ENCODE peak calls at places on chromosome 5, in ten cellular contexts. One of them, this sample, is unnamed. For H3K27me3, the result is how much of the 10 kb centered on the place peaks cover.

GRCh38 chr5:57598756-57599155 is 116.1 kb upstream of the ACTBL2 start:
- DNase-seq in IMR-90: peak
- DNase-seq in pancreas: no peak
- DNase-seq in colonic mucosa: no peak
- DNase-seq in Peyer's patch: no peak
- DNase-seq in adrenal gland: no peak
- DNase-seq in right lobe of liver: no peak
- DNase-seq in tibial artery: no peak
- DNase-seq in ovary: no peak
- DNase-seq in WERI-Rb-1: no peak
- DNase-seq in this sample: peak

GRCh38 chr5:132013006-132013689 is 1.7 kb upstream of the ACSL6 start:
- DNase-seq in right lobe of liver: no peak
- DNase-seq in IMR-90: no peak
- DNase-seq in WERI-Rb-1: peak
- DNase-seq in colonic mucosa: peak
- DNase-seq in ovary: no peak
- DNase-seq in pancreas: peak
- DNase-seq in tibial artery: no peak
- DNase-seq in adrenal gland: no peak
- DNase-seq in Peyer's patch: no peak
- DNase-seq in this sample: no peak

GRCh38 chr5:36363101-36363500 is 61.4 kb upstream of the RANBP3L start:
- DNase-seq in tibial artery: no peak
- DNase-seq in ovary: no peak
- DNase-seq in right lobe of liver: no peak
- DNase-seq in IMR-90: peak
- DNase-seq in WERI-Rb-1: no peak
- DNase-seq in colonic mucosa: no peak
- DNase-seq in pancreas: no peak
- DNase-seq in adrenal gland: no peak
- DNase-seq in Peyer's patch: no peak
- DNase-seq in this sample: peak

GRCh38 chr5:31563216-31563615 is 31.1 kb downstream of the C5orf22 start:
- DNase-seq in colonic mucosa: no peak
- DNase-seq in adrenal gland: no peak
- DNase-seq in right lobe of liver: no peak
- DNase-seq in ovary: no peak
- DNase-seq in WERI-Rb-1: no peak
- DNase-seq in IMR-90: peak
- DNase-seq in tibial artery: no peak
- DNase-seq in Peyer's patch: no peak
- DNase-seq in pancreas: no peak
- DNase-seq in this sample: no peak

GRCh38 chr5:162068412-162068811 is 839 bp downstream of the GABRG2 start:
- DNase-seq in Peyer's patch: no peak
- DNase-seq in right lobe of liver: no peak
- DNase-seq in IMR-90: no peak
- DNase-seq in colonic mucosa: peak
- DNase-seq in ovary: no peak
- DNase-seq in pancreas: peak
- DNase-seq in tibial artery: no peak
- DNase-seq in WERI-Rb-1: no peak
- DNase-seq in adrenal gland: peak
- DNase-seq in this sample: peak

GRCh38 chr5:119153629-119154028 is 82.7 kb downstream of the DMXL1 start:
- DNase-seq in IMR-90: no peak
- DNase-seq in tibial artery: no peak
- DNase-seq in WERI-Rb-1: no peak
- DNase-seq in Peyer's patch: no peak
- DNase-seq in ovary: no peak
- DNase-seq in adrenal gland: no peak
- DNase-seq in right lobe of liver: no peak
- DNase-seq in pancreas: no peak
- DNase-seq in colonic mucosa: no peak
- DNase-seq in this sample: no peak

GRCh38 chr5:25181249-25181648 is 536.5 kb upstream of the CDH10 start:
- DNase-seq in tibial artery: no peak
- DNase-seq in IMR-90: no peak
- DNase-seq in Peyer's patch: no peak
- DNase-seq in pancreas: no peak
- DNase-seq in WERI-Rb-1: peak
- DNase-seq in colonic mucosa: no peak
- DNase-seq in right lobe of liver: no peak
- DNase-seq in ovary: no peak
- DNase-seq in adrenal gland: no peak
- DNase-seq in this sample: no peak

GRCh38 chr5:141513627-141514329 is 24.9 kb downstream of the PCDHGC5 start:
- DNase-seq in tibial artery: peak
- DNase-seq in WERI-Rb-1: no peak
- DNase-seq in colonic mucosa: peak
- DNase-seq in right lobe of liver: no peak
- DNase-seq in pancreas: peak
- DNase-seq in ovary: peak
- DNase-seq in Peyer's patch: no peak
- DNase-seq in adrenal gland: peak
- DNase-seq in IMR-90: peak
- DNase-seq in this sample: peak

GRCh38 chr5:95876782-95877181 is 54.3 kb upstream of the GLRX start:
- DNase-seq in adrenal gland: no peak
- DNase-seq in ovary: no peak
- DNase-seq in tibial artery: no peak
- DNase-seq in pancreas: no peak
- DNase-seq in colonic mucosa: no peak
- DNase-seq in IMR-90: no peak
- DNase-seq in WERI-Rb-1: no peak
- DNase-seq in Peyer's patch: no peak
- DNase-seq in right lobe of liver: no peak
- DNase-seq in this sample: no peak

GRCh38 chr5:95881833-95882232 is 59.3 kb upstream of the GLRX start:
- DNase-seq in WERI-Rb-1: no peak
- DNase-seq in tibial artery: no peak
- DNase-seq in pancreas: no peak
- DNase-seq in ovary: no peak
- DNase-seq in Peyer's patch: no peak
- DNase-seq in adrenal gland: no peak
- DNase-seq in IMR-90: no peak
- DNase-seq in colonic mucosa: no peak
- DNase-seq in right lobe of liver: no peak
- DNase-seq in this sample: peak

GRCh38 chr5:95878417-95879323 is 56.1 kb upstream of the GLRX start:
- DNase-seq in right lobe of liver: no peak
- DNase-seq in Peyer's patch: no peak
- DNase-seq in pancreas: no peak
- DNase-seq in ovary: no peak
- DNase-seq in IMR-90: no peak
- DNase-seq in WERI-Rb-1: no peak
- DNase-seq in adrenal gland: no peak
- DNase-seq in tibial artery: no peak
- DNase-seq in colonic mucosa: no peak
- DNase-seq in this sample: peak

GRCh38 chr5:95880081-95880926 is 57.8 kb upstream of the GLRX start:
- DNase-seq in pancreas: no peak
- DNase-seq in adrenal gland: no peak
- DNase-seq in Peyer's patch: no peak
- DNase-seq in tibial artery: no peak
- DNase-seq in right lobe of liver: no peak
- DNase-seq in ovary: no peak
- DNase-seq in IMR-90: no peak
- DNase-seq in WERI-Rb-1: no peak
- DNase-seq in colonic mucosa: peak
- DNase-seq in this sample: no peak

GRCh38 chr5:95879661-95880060 is 57.1 kb upstream of the GLRX start:
- DNase-seq in adrenal gland: no peak
- DNase-seq in ovary: no peak
- DNase-seq in Peyer's patch: no peak
- DNase-seq in tibial artery: no peak
- DNase-seq in right lobe of liver: no peak
- DNase-seq in IMR-90: no peak
- DNase-seq in pancreas: no peak
- DNase-seq in WERI-Rb-1: no peak
- DNase-seq in colonic mucosa: no peak
- DNase-seq in this sample: no peak
- H3K4me3 ChIP-seq in adrenal gland: no peak
- H3K4me3 ChIP-seq in ovary: no peak
- H3K4me3 ChIP-seq in Peyer's patch: no peak
- H3K4me3 ChIP-seq in tibial artery: no peak
- H3K4me3 ChIP-seq in right lobe of liver: no peak
- H3K4me3 ChIP-seq in IMR-90: no peak
- H3K4me3 ChIP-seq in pancreas: no peak
- H3K4me3 ChIP-seq in WERI-Rb-1: no peak
- H3K4me3 ChIP-seq in colonic mucosa: no peak
- H3K4me3 ChIP-seq in this sample: no peak

GRCh38 chr5:176573564-176574296 is 24.6 kb downstream of the CDHR2 start:
- DNase-seq in Peyer's patch: peak
- DNase-seq in WERI-Rb-1: peak
- DNase-seq in colonic mucosa: peak
- DNase-seq in adrenal gland: peak
- DNase-seq in ovary: peak
- DNase-seq in tibial artery: peak
- DNase-seq in right lobe of liver: peak
- DNase-seq in IMR-90: peak
- DNase-seq in pancreas: peak
- DNase-seq in this sample: no peak

GRCh38 chr5:176575066-176575465 is 25.9 kb downstream of the CDHR2 start:
- DNase-seq in colonic mucosa: no peak
- DNase-seq in tibial artery: no peak
- DNase-seq in right lobe of liver: no peak
- DNase-seq in ovary: no peak
- DNase-seq in WERI-Rb-1: no peak
- DNase-seq in IMR-90: no peak
- DNase-seq in adrenal gland: no peak
- DNase-seq in pancreas: no peak
- DNase-seq in Peyer's patch: no peak
- DNase-seq in this sample: no peak

GRCh38 chr5:176575488-176576422 is 26.6 kb downstream of the CDHR2 start:
- DNase-seq in Peyer's patch: no peak
- DNase-seq in tibial artery: no peak
- DNase-seq in IMR-90: no peak
- DNase-seq in WERI-Rb-1: no peak
- DNase-seq in colonic mucosa: no peak
- DNase-seq in right lobe of liver: no peak
- DNase-seq in ovary: no peak
- DNase-seq in pancreas: no peak
- DNase-seq in adrenal gland: no peak
- DNase-seq in this sample: no peak

GRCh38 chr5:176577312-176578176 is 28.4 kb downstream of the CDHR2 start:
- DNase-seq in IMR-90: no peak
- DNase-seq in pancreas: no peak
- DNase-seq in adrenal gland: no peak
- DNase-seq in colonic mucosa: no peak
- DNase-seq in right lobe of liver: no peak
- DNase-seq in WERI-Rb-1: no peak
- DNase-seq in ovary: no peak
- DNase-seq in tibial artery: no peak
- DNase-seq in Peyer's patch: no peak
- DNase-seq in this sample: no peak

GRCh38 chr5:176574297-176574591 is 25.1 kb downstream of the CDHR2 start:
- DNase-seq in right lobe of liver: no peak
- DNase-seq in colonic mucosa: no peak
- DNase-seq in Peyer's patch: no peak
- DNase-seq in ovary: no peak
- DNase-seq in tibial artery: no peak
- DNase-seq in adrenal gland: no peak
- DNase-seq in WERI-Rb-1: no peak
- DNase-seq in pancreas: no peak
- DNase-seq in IMR-90: no peak
- DNase-seq in this sample: no peak
- TF ChIP-seq CTCF in right lobe of liver: no peak
- TF ChIP-seq CTCF in colonic mucosa: no peak
- TF ChIP-seq CTCF in Peyer's patch: no peak
- TF ChIP-seq CTCF in ovary: no peak
- TF ChIP-seq CTCF in tibial artery: no peak
- TF ChIP-seq CTCF in adrenal gland: no peak
- TF ChIP-seq CTCF in WERI-Rb-1: no peak
- TF ChIP-seq CTCF in pancreas: peak
- TF ChIP-seq CTCF in IMR-90: no peak
- TF ChIP-seq CTCF in this sample: no peak

DNA sequence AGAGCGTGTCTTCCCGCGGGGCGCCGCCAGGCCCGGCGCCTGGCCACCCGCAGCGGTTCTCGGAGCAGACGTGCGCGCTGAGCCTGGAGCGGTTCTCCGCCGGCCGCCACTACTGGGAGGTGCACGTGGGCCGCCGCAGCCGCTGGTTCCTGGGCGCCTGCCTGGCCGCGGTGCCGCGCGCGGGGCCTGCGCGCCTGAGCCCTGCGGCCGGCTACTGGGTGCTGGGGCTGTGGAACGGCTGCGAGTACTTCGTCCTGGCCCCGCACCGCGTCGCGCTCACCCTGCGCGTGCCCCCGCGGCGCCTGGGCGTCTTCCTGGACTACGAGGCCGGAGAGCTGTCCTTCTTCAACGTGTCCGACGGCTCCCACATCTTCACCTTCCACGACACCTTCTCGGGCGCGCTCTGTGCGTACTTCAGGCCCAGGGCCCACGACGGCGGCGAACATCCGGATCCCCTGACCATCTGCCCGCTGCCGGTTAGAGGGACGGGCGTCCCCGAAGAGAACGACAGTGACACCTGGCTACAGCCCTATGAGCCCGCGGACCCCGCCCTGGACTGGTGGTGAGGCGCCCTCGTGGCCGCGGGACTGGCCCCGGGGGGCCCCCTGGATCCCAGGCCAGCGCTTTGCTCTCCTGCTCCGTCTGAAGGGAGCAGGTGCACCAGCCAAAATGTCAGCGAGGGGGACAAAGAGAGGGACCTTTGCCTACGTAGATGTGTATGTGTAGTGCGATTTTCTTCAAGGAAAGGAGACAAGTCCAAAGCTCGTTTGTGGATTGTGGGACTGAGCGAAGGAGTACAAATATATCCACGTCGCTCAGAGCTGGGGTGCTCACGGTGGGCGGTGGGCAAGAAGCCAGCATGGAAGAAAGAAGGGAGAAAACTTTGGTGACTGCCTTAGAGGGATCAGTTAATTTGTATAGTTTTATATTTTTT is 19.5 kb downstream of the BTNL9 start:
- DNase-seq in WERI-Rb-1: no peak
- DNase-seq in adrenal gland: no peak
- DNase-seq in pancreas: no peak
- DNase-seq in colonic mucosa: no peak
- DNase-seq in ovary: no peak
- DNase-seq in Peyer's patch: no peak
- DNase-seq in tibial artery: no peak
- DNase-seq in IMR-90: no peak
- DNase-seq in right lobe of liver: no peak
- DNase-seq in this sample: no peak
- H3K27me3 ChIP-seq in WERI-Rb-1: under half
- H3K27me3 ChIP-seq in adrenal gland: half or more
- H3K27me3 ChIP-seq in pancreas: under half
- H3K27me3 ChIP-seq in colonic mucosa: under half
- H3K27me3 ChIP-seq in ovary: under half
- H3K27me3 ChIP-seq in Peyer's patch: under half
- H3K27me3 ChIP-seq in tibial artery: half or more
- H3K27me3 ChIP-seq in IMR-90: under half
- H3K27me3 ChIP-seq in right lobe of liver: under half
- H3K27me3 ChIP-seq in this sample: under half

DNA sequence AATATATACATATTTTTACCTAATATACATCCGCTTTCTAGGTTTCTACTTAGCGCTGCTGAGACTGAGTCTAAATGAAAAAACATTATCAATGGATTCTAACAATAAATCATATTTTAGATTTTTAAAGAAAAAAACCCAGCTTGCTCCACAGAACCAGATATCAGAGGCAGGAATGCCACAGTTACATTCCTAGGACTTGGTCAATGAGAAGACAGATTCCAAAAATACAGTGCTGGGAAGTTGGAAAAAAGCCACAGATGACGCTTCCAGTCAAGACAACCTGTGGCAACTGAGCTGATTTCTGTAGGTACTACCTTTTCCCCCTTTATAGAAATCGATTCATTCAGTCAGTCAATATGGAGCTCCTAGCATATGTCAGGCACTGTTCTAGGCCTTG is 589 bp upstream of the CCDC112 start:
- DNase-seq in WERI-Rb-1: no peak
- DNase-seq in right lobe of liver: no peak
- DNase-seq in IMR-90: no peak
- DNase-seq in colonic mucosa: no peak
- DNase-seq in ovary: no peak
- DNase-seq in adrenal gland: peak
- DNase-seq in pancreas: no peak
- DNase-seq in tibial artery: no peak
- DNase-seq in Peyer's patch: no peak
- DNase-seq in this sample: no peak
- H3K4me3 ChIP-seq in WERI-Rb-1: no peak
- H3K4me3 ChIP-seq in right lobe of liver: no peak
- H3K4me3 ChIP-seq in IMR-90: peak
- H3K4me3 ChIP-seq in colonic mucosa: no peak
- H3K4me3 ChIP-seq in ovary: no peak
- H3K4me3 ChIP-seq in adrenal gland: no peak
- H3K4me3 ChIP-seq in pancreas: peak
- H3K4me3 ChIP-seq in tibial artery: peak
- H3K4me3 ChIP-seq in Peyer's patch: peak
- H3K4me3 ChIP-seq in this sample: no peak

This sample was measured in bronchial epithelial cell.